ENCODE peak calls at places on chromosomes 2 and 18, in seven cellular contexts. C, A, V, O, L, H and S are unnamed samples.

GRCh38 chr18:31102020-31102684 is at the start of gene DSC2:
- DNase-seq in C (peak; percentile 41), A (peak; percentile 88), V (peak; percentile 13), O (no peak), L (no peak), H (no peak), S (peak; percentile 69)

GRCh38 chr2:20181761-20182160 is 43.2 kb downstream of the SDC1 start:
- DNase-seq in C (no peak), A (peak; percentile 10), V (no peak), O (no peak), L (no peak), H (no peak), S (no peak)

GRCh38 chr2:215567504-215567903 is 131.6 kb upstream of the FN1 start:
- DNase-seq in C (no peak), A (no peak), V (no peak), O (no peak), L (no peak), H (peak; percentile 12), S (no peak)

GRCh38 chr2:239964399-239965185 is 60.5 kb downstream of the NDUFA10 start:
- DNase-seq in C (no peak), A (no peak), V (no peak), O (no peak), L (no peak), H (no peak), S (no peak)

GRCh38 chr2:17713291-17713690 is 40.3 kb downstream of the SMC6 start:
- DNase-seq in C (no peak), A (no peak), V (no peak), O (no peak), L (no peak), H (no peak), S (no peak)

GRCh38 chr2:8086796-8087479 is 594.9 kb upstream of the ID2 start:
- DNase-seq in C (no peak), A (no peak), V (no peak), O (no peak), L (peak; percentile 85), H (no peak), S (peak; percentile 20)

GRCh38 chr2:232893834-232894233 is 23.8 kb downstream of the SNORC start:
- DNase-seq in C (no peak), A (no peak), V (no peak), O (no peak), L (no peak), H (no peak), S (no peak)

GRCh38 chr2:85399183-85399455 is 11.0 kb downstream of the CAPG start:
- DNase-seq in C (no peak), A (no peak), V (no peak), O (no peak), L (no peak), H (no peak), S (no peak)

DNA sequence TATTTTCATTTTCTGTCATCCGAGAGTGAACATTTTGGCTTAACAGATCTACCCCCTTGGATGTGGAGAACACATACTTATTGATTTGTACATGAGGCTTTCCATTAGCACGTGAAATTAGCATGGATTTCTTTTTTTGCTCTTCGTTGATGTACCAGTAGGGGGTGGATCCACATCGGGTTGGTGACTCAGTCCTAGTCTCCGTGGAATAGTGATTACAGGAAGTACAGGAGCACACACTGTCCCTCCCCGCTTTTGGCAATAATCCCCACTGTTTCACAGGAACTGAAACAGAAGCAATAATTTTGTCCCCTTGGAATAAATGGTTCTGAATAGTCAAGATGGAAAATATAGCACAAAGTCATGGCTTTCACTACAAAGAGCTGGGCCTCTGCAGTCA is 229.0 kb downstream of the GALR1 start:
- DNase-seq in C (no peak), A (no peak), V (no peak), O (no peak), L (peak; percentile 58), H (no peak), S (no peak)
- TF ChIP-seq CTCF in C (peak; percentile 32), A (peak; percentile 66), V (peak; percentile 1), O (no peak), L (peak; percentile 27), H (no peak), S (no peak)

GRCh38 chr2:170716851-170717598 is 1.9 kb downstream of the SP5 start:
- DNase-seq in C (peak; percentile 52), A (peak; percentile 81), V (peak; percentile 54), O (no peak), L (peak; percentile 50), H (peak; percentile 29), S (no peak)
- TF ChIP-seq CTCF in C (peak; percentile 76), A (peak; percentile 91), V (no peak), O (no peak), L (peak; percentile 54), H (no peak), S (no peak)

GRCh38 chr2:209940923-209941322 is 61.5 kb upstream of the RPE start:
- DNase-seq in C (no peak), A (no peak), V (no peak), O (no peak), L (peak; percentile 13), H (no peak), S (no peak)

GRCh38 chr2:209933499-209934458 is 68.7 kb upstream of the RPE start:
- DNase-seq in C (no peak), A (no peak), V (no peak), O (no peak), L (peak; percentile 86), H (no peak), S (peak; percentile 11)

GRCh38 chr2:209937893-209938292 is 64.5 kb upstream of the RPE start:
- DNase-seq in C (no peak), A (no peak), V (no peak), O (no peak), L (no peak), H (no peak), S (no peak)

GRCh38 chr2:209938906-209939305 is 63.5 kb upstream of the RPE start:
- DNase-seq in C (no peak), A (no peak), V (no peak), O (no peak), L (no peak), H (no peak), S (no peak)

DNA sequence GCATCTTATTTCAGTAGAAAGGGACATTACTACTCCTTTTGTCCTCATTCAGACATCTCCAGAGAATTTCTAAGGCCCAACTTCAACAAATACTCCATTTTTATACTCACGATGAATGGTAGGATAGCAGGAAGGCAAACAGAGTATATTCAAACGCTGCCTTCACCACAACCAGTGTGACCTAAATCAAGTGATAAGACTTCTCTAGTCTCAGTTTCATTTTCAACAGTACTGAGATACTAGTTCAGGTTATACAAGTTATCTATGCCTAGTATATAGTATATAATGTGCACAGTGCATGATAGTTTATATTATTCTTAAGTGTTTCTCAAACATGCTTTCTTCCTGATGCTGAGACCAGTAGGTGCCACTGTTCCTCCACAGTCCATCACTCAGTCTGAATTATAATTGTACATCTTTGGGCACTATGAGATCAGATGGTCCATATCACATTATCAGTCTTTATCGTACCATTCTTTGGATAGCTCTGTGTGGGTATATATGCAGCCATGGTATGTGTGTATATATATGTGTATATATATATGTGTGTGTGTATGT is 66.3 kb upstream of the RPE start:
- DNase-seq in C (no peak), A (no peak), V (no peak), O (peak; percentile 1), L (no peak), H (no peak), S (no peak)
- TF ChIP-seq CTCF in C (peak; percentile 30), A (no peak), V (no peak), O (peak; percentile 43), L (no peak), H (no peak), S (no peak)

GRCh38 chr2:126527836-126528490 is 128.0 kb upstream of the GYPC start:
- DNase-seq in C (peak; percentile 41), A (peak; percentile 52), V (peak; percentile 59), O (peak; percentile 65), L (peak; percentile 75), H (peak; percentile 72), S (peak; percentile 19)
- TF ChIP-seq CTCF in C (peak; percentile 66), A (peak; percentile 26), V (peak; percentile 68), O (peak; percentile 84), L (peak; percentile 63), H (peak; percentile 79), S (no peak)

GRCh38 chr2:12722445-12723316 is 5.9 kb downstream of the TRIB2 start:
- DNase-seq in C (no peak), A (no peak), V (no peak), O (no peak), L (no peak), H (no peak), S (no peak)

GRCh38 chr2:12720181-12720580 is 3.4 kb downstream of the TRIB2 start:
- DNase-seq in C (no peak), A (no peak), V (no peak), O (no peak), L (peak; percentile 40), H (no peak), S (no peak)

GRCh38 chr2:12720752-12721151 is 4.0 kb downstream of the TRIB2 start:
- DNase-seq in C (no peak), A (no peak), V (no peak), O (no peak), L (no peak), H (no peak), S (no peak)

GRCh38 chr2:12723741-12724463 is 7.2 kb downstream of the TRIB2 start:
- DNase-seq in C (no peak), A (no peak), V (no peak), O (no peak), L (no peak), H (no peak), S (no peak)

GRCh38 chr2:12721571-12722444 is 5.1 kb downstream of the TRIB2 start:
- DNase-seq in C (no peak), A (no peak), V (no peak), O (no peak), L (peak; percentile 82), H (no peak), S (no peak)
- TF ChIP-seq CTCF in C (no peak), A (no peak), V (no peak), O (no peak), L (no peak), H (no peak), S (no peak)

DNA sequence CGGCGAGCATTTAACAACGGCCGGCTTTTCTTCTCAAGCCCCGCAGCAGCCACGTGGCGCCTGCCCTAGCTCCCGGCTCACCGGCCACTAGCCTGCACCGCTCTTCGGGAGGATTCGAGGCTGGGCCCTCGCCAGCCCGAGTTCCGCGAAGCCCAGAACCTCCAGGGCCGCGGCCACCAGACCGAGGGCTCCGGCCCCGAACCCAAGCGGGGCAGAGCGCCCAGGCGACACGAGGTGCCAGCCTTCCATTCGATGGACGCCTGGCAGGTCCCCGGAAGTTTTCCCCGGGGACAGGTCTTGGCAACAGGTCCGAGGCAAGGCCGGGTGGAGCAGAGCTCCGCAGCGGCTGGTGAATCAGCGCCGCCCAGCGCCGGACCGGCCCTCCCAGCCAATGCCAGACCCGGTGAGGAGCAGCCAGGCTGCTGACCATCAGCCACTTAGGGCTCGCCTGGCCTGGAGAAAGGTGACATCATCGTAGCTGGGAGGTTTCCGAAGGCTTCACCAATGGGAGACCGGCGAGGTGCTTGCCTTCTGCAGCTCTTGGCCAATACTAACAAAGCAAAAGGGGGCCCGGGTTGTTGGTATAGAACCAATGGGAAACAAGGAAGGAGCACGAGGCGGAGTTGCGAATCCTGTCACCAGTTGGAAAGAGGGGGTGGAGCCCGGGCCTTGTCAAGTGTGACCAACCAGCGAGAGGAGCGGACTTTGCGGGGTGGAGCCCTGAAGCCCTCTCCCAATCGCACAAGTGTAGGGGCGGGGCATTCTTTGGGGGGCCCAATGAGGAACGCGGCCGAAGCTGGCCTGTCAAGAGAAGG is 467 bp upstream of the MXD1 start:
- DNase-seq in C (peak; percentile 99), A (peak; percentile 99), V (peak; percentile 98), O (peak; percentile 100), L (peak; percentile 100), H (peak; percentile 98), S (peak; percentile 99)
- TF ChIP-seq CTCF in C (peak; percentile 29), A (no peak), V (peak; percentile 43), O (peak; percentile 50), L (peak; percentile 25), H (no peak), S (no peak)